ENCODE peak calls at places on chromosomes 13 and 19, in eight cellular contexts. R, I, V, Q, N, Z, M and P are unnamed samples.
A peak's percentile ranks its signal among the peaks of the same experiment; 100 is the strongest.

GRCh38 chr13:74117207-74117705 is 16.9 kb downstream of the KLF12 start:
- DNase-seq in M (no peak), V (no peak), I (no peak), Z (no peak), Q (no peak), N (no peak), R (no peak), P (no peak)

GRCh38 chr13:50085063-50085462 is 69.8 kb downstream of the KCNRG start:
- DNase-seq in R (no peak), I (peak; percentile 72), Q (no peak), M (no peak), V (no peak), N (no peak), Z (peak; percentile 32), P (no peak)

GRCh38 chr13:73060251-73061160 is 1.7 kb downstream of the KLF5 start:
- DNase-seq in M (peak; percentile 14), V (peak; percentile 61), R (peak; percentile 37), Q (peak; percentile 19), Z (peak; percentile 12), I (peak; percentile 94), N (peak; percentile 28), P (no peak)

GRCh38 chr13:113935523-113935922 is 38.4 kb downstream of the C13orf46 start:
- DNase-seq in N (no peak), V (no peak), M (no peak), Q (peak; percentile 11), I (peak; percentile 66), Z (no peak), R (no peak), P (no peak)

GRCh38 chr13:113124211-113125025 is 1.8 kb downstream of the F10 start:
- DNase-seq in Z (no peak), Q (peak; percentile 7), V (no peak), N (no peak), I (peak; percentile 61), M (no peak), R (no peak), P (no peak)

GRCh38 chr19:49954933-49955332 is 6.0 kb downstream of the SIGLEC11 start:
- DNase-seq in N (no peak), Q (no peak), M (no peak), V (no peak), R (peak; percentile 63), Z (no peak), I (no peak), P (no peak)

GRCh38 chr13:42977219-42977659 is 14.8 kb downstream of the EPSTI1 start:
- DNase-seq in I (no peak), N (no peak), M (no peak), Z (no peak), Q (no peak), V (no peak), R (no peak), P (no peak)

GRCh38 chr19:4722671-4723464 is 774 bp downstream of the DPP9 start:
- DNase-seq in M (no peak), Z (no peak), Q (peak; percentile 63), V (peak; percentile 78), I (peak; percentile 96), N (peak; percentile 81), R (peak; percentile 41), P (no peak)

GRCh38 chr19:35710784-35711723 is 6.7 kb downstream of the ZBTB32 start:
- DNase-seq in R (no peak), Z (no peak), I (peak; percentile 75), M (no peak), N (no peak), Q (no peak), V (no peak), P (no peak)

DNA sequence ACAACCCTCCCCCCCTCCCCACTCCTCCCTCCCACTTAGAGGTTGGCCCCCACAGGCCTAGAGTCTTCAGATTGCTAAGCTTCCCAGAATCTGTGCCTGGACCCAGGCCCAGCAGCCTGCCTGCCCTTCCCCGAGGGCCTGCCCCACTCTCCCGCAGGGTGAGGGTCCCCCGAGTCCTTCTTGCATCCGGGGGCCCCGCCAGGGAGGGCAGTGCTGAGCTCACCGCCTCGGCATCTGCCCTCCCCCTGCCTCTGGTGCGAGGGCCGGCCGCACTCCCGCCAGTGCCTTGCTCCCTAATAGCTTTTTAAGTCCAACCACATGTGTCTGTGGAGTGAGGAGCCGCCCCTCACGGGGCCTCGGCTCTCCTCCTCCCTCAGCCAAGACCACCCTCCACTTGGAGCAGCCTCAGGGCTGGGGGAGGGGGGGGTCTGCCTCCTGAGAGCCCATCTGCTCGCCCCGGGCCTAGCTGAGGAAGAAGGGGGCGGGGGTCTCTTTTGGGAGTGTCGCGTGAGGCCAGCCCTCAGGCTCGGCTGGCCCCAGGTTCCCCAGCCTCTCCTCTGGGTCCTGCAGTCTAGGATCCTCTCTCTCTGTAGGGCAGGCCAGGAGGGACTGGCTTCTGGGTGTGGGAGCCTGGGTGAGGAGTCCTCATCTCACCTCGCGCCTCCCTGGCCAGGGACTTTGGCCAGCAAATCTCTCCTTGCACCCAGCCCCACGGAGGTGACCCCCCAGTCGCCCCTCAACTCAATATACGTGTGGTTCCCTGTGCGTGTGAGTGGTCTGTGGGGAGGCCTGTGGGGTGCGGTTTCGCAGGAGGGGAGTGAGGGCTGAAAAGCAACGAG is 47.2 kb downstream of the LYL1 start:
- DNase-seq in Q (peak; percentile 92), M (peak; percentile 80), I (peak; percentile 96), N (peak; percentile 93), Z (no peak), R (peak; percentile 54), V (peak; percentile 88), P (peak; percentile 55)
- H3K4me3 ChIP-seq in Q (peak overlapping the region; percentile 21), M (peak overlapping the region; percentile 26), I (peak overlapping the region; percentile 56), N (peak overlapping the region; percentile 22), Z (no peak overlapping the region), R (no peak overlapping the region), V (peak overlapping the region; percentile 13), P (peak overlapping the region; percentile 59)

GRCh38 chr13:30247406-30247805 is 59.9 kb downstream of the KATNAL1 start:
- DNase-seq in V (no peak), I (no peak), M (no peak), Z (no peak), Q (no peak), R (no peak), N (no peak), P (no peak)
- H3K27ac ChIP-seq in V (no peak overlapping the region), I (no peak overlapping the region), M (no peak overlapping the region), Z (no peak overlapping the region), Q (no peak overlapping the region), R (no peak overlapping the region), N (no peak overlapping the region), P (no peak overlapping the region)

GRCh38 chr13:97240789-97241734 is 18.9 kb downstream of the MBNL2 start:
- DNase-seq in I (no peak), M (no peak), V (no peak), Z (no peak), R (no peak), N (no peak), Q (no peak), P (no peak)
- H3K4me1 ChIP-seq in I (peaks cover 15% of the 10 kb centered on the region), M (peaks cover 97% of the 10 kb centered on the region), V (peaks cover 90% of the 10 kb centered on the region), Z (peaks cover 2% of the 10 kb centered on the region), R (peaks cover 74% of the 10 kb centered on the region), N (peaks cover 20% of the 10 kb centered on the region), Q (peaks cover 6% of the 10 kb centered on the region), P (peaks cover 37% of the 10 kb centered on the region)

GRCh38 chr13:36160297-36160696 is 29.1 kb upstream of the DCLK1 start:
- DNase-seq in I (no peak), V (no peak), R (no peak), Q (no peak), Z (no peak), N (no peak), M (no peak), P (no peak)

GRCh38 chr13:36158606-36159005 is 27.4 kb upstream of the DCLK1 start:
- DNase-seq in I (no peak), V (no peak), R (no peak), N (no peak), M (no peak), Q (no peak), Z (no peak), P (no peak)

GRCh38 chr13:36166051-36166450 is 34.9 kb upstream of the DCLK1 start:
- DNase-seq in M (no peak), V (no peak), Q (no peak), R (no peak), N (no peak), I (no peak), Z (no peak), P (no peak)

GRCh38 chr13:36163303-36163702 is 32.1 kb upstream of the DCLK1 start:
- DNase-seq in M (no peak), R (no peak), N (no peak), Q (no peak), V (no peak), I (no peak), Z (no peak), P (no peak)

GRCh38 chr13:36163809-36164308 is 32.7 kb upstream of the DCLK1 start:
- DNase-seq in Q (peak; percentile 39), V (peak; percentile 76), Z (no peak), N (peak; percentile 65), R (peak; percentile 67), M (peak; percentile 53), I (peak; percentile 88), P (no peak)
- H3K4me3 ChIP-seq in Q (no peak overlapping the region), V (no peak overlapping the region), Z (no peak overlapping the region), N (no peak overlapping the region), R (no peak overlapping the region), M (no peak overlapping the region), I (no peak overlapping the region), P (peak overlapping the region; percentile 8)

GRCh38 chr13:27270594-27271520 is at the start of gene RASL11A:
- DNase-seq in Z (peak; percentile 83), V (peak; percentile 91), M (peak; percentile 90), I (peak; percentile 96), R (peak; percentile 83), N (peak; percentile 88), Q (peak; percentile 87), P (peak; percentile 44)
- H3K27ac ChIP-seq in Z (peak within 1 kb of the TSS; percentile 66), V (peak within 1 kb of the TSS; percentile 86), M (peak within 1 kb of the TSS; percentile 95), I (peak within 1 kb of the TSS; percentile 63), R (peak within 1 kb of the TSS; percentile 72), N (peak within 1 kb of the TSS; percentile 69), Q (peak within 1 kb of the TSS; percentile 90), P (peak within 1 kb of the TSS; percentile 84)

DNA sequence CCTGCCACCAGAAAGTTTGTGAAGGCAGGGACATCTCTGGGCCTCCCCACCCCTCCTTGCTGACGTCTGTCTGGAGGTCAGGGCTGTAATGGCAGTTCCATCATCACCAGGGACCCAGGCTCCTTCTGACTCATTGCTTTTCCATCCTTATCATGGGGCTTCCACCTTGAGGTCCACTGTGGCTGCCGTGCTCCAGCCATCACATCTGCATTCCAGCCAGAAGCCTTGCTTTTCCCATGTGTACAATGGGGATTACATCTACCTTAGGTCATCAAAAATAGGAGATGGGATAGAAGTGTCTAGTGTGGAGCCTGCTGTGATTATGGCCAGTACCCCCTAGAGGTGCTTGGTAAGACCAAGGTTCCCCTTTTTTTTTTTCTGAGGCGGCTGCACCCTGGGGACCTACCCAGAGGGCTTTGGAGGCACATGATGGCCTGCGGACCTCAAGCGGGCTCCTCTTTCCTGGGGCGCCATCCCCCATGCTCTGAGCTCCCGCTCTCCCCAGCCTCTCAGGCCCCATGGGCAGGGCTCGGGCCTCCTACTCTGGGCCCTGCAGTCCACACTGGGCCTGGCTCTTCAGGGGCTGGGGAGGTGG is 13.4 kb upstream of the RANBP3 start:
- DNase-seq in I (peak; percentile 56), R (no peak), M (no peak), N (no peak), Z (no peak), Q (no peak), V (no peak), P (no peak)
- H3K4me1 ChIP-seq in I (peaks cover 8% of the 10 kb centered on the region), R (no peaks in the 10 kb centered on the region), M (peaks cover 16% of the 10 kb centered on the region), N (peaks cover 3% of the 10 kb centered on the region), Z (peaks cover 12% of the 10 kb centered on the region), Q (no peaks in the 10 kb centered on the region), V (peaks cover 9% of the 10 kb centered on the region), P (no peaks in the 10 kb centered on the region)